ENCODE peak calls at places on chromosomes 3 and 15, in four cellular contexts. One of them, this sample, is unnamed.

GRCh38 chr15:90801803-90802202 is 66.6 kb upstream of the FURIN start:
- DNase-seq in naive thymus-derived CD4-positive, alpha-beta T cell: no peak
- DNase-seq in BE2C: no peak
- DNase-seq in mammary epithelial cell: no peak
- DNase-seq in this sample: no peak

GRCh38 chr3:176037636-176038035 is 1159.6 kb downstream of the TBL1XR1 start:
- DNase-seq in naive thymus-derived CD4-positive, alpha-beta T cell: no peak
- DNase-seq in BE2C: no peak
- DNase-seq in mammary epithelial cell: no peak
- DNase-seq in this sample: no peak

GRCh38 chr3:180102604-180103003 is 65.9 kb upstream of the PEX5L start:
- DNase-seq in naive thymus-derived CD4-positive, alpha-beta T cell: no peak
- DNase-seq in BE2C: no peak
- DNase-seq in mammary epithelial cell: no peak
- DNase-seq in this sample: no peak

GRCh38 chr3:53027254-53027844 is 18.5 kb downstream of the SFMBT1 start:
- DNase-seq in naive thymus-derived CD4-positive, alpha-beta T cell: no peak
- DNase-seq in BE2C: no peak
- DNase-seq in mammary epithelial cell: no peak
- DNase-seq in this sample: no peak

GRCh38 chr3:54951405-54951804 is 23.5 kb upstream of the LRTM1 start:
- DNase-seq in naive thymus-derived CD4-positive, alpha-beta T cell: no peak
- DNase-seq in BE2C: peak; percentile 66
- DNase-seq in mammary epithelial cell: peak; percentile 17
- DNase-seq in this sample: no peak

GRCh38 chr3:138911621-138912020 is 35.3 kb downstream of the FOXL2 start:
- DNase-seq in naive thymus-derived CD4-positive, alpha-beta T cell: no peak
- DNase-seq in BE2C: no peak
- DNase-seq in mammary epithelial cell: no peak
- DNase-seq in this sample: no peak

GRCh38 chr3:130963878-130964277 is 62.7 kb downstream of the ASTE1 start:
- DNase-seq in naive thymus-derived CD4-positive, alpha-beta T cell: no peak
- DNase-seq in BE2C: no peak
- DNase-seq in mammary epithelial cell: peak; percentile 97
- DNase-seq in this sample: no peak

GRCh38 chr15:90871097-90871715 is 2.8 kb downstream of the FURIN start:
- DNase-seq in naive thymus-derived CD4-positive, alpha-beta T cell: peak; percentile 60
- DNase-seq in BE2C: peak; percentile 43
- DNase-seq in mammary epithelial cell: no peak
- DNase-seq in this sample: no peak

GRCh38 chr3:165273411-165273810 is 77.2 kb upstream of the SLITRK3 start:
- DNase-seq in naive thymus-derived CD4-positive, alpha-beta T cell: no peak
- DNase-seq in BE2C: no peak
- DNase-seq in mammary epithelial cell: no peak
- DNase-seq in this sample: no peak

GRCh38 chr15:90033006-90033405 is 31.9 kb downstream of the ZNF710 start:
- DNase-seq in naive thymus-derived CD4-positive, alpha-beta T cell: no peak
- DNase-seq in BE2C: no peak
- DNase-seq in mammary epithelial cell: no peak
- DNase-seq in this sample: no peak

GRCh38 chr3:99128740-99129505 is 227.4 kb upstream of the DCBLD2 start:
- DNase-seq in naive thymus-derived CD4-positive, alpha-beta T cell: no peak
- DNase-seq in BE2C: no peak
- DNase-seq in mammary epithelial cell: peak; percentile 99
- DNase-seq in this sample: no peak

GRCh38 chr3:29410660-29411405 is 130.0 kb downstream of the RBMS3 start:
- DNase-seq in naive thymus-derived CD4-positive, alpha-beta T cell: no peak
- DNase-seq in BE2C: no peak
- DNase-seq in mammary epithelial cell: no peak
- DNase-seq in this sample: no peak

GRCh38 chr15:56202737-56203136 is 40.9 kb downstream of the RFX7 start:
- DNase-seq in naive thymus-derived CD4-positive, alpha-beta T cell: no peak
- DNase-seq in BE2C: no peak
- DNase-seq in mammary epithelial cell: no peak
- DNase-seq in this sample: no peak

GRCh38 chr15:88012233-88012632 is 244.3 kb downstream of the NTRK3 start:
- DNase-seq in naive thymus-derived CD4-positive, alpha-beta T cell: no peak
- DNase-seq in BE2C: no peak
- DNase-seq in mammary epithelial cell: no peak
- DNase-seq in this sample: no peak

GRCh38 chr3:56536735-56537134 is 20.2 kb upstream of the CCDC66 start:
- DNase-seq in naive thymus-derived CD4-positive, alpha-beta T cell: no peak
- DNase-seq in BE2C: no peak
- DNase-seq in mammary epithelial cell: no peak
- DNase-seq in this sample: no peak

GRCh38 chr15:61715082-61715481 is 345.2 kb downstream of the VPS13C start:
- DNase-seq in naive thymus-derived CD4-positive, alpha-beta T cell: no peak
- DNase-seq in BE2C: no peak
- DNase-seq in mammary epithelial cell: peak; percentile 69
- DNase-seq in this sample: no peak

GRCh38 chr3:115836944-115837343 is 213.6 kb downstream of the GAP43 start:
- DNase-seq in naive thymus-derived CD4-positive, alpha-beta T cell: no peak
- DNase-seq in BE2C: no peak
- DNase-seq in mammary epithelial cell: no peak
- DNase-seq in this sample: no peak

GRCh38 chr15:51382787-51383186 is 41.3 kb downstream of the GLDN start:
- DNase-seq in naive thymus-derived CD4-positive, alpha-beta T cell: no peak
- DNase-seq in BE2C: peak; percentile 66
- DNase-seq in mammary epithelial cell: peak; percentile 36
- DNase-seq in this sample: no peak

GRCh38 chr3:187064210-187065115 is 74.8 kb downstream of the RPL39L start:
- DNase-seq in naive thymus-derived CD4-positive, alpha-beta T cell: no peak
- DNase-seq in BE2C: no peak
- DNase-seq in mammary epithelial cell: peak; percentile 76
- DNase-seq in this sample: no peak

GRCh38 chr15:75551076-75551475 is 28.0 kb downstream of the PTPN9 start:
- DNase-seq in naive thymus-derived CD4-positive, alpha-beta T cell: no peak
- DNase-seq in BE2C: no peak
- DNase-seq in mammary epithelial cell: no peak
- DNase-seq in this sample: no peak

GRCh38 chr15:67549736-67550135 is 7.2 kb downstream of the MAP2K5 start:
- DNase-seq in naive thymus-derived CD4-positive, alpha-beta T cell: no peak
- DNase-seq in BE2C: no peak
- DNase-seq in mammary epithelial cell: no peak
- DNase-seq in this sample: no peak

GRCh38 chr3:85950435-85950834 is 991.6 kb downstream of the CADM2 start:
- DNase-seq in naive thymus-derived CD4-positive, alpha-beta T cell: no peak
- DNase-seq in BE2C: no peak
- DNase-seq in mammary epithelial cell: no peak
- DNase-seq in this sample: no peak

GRCh38 chr3:99172736-99173657 is 271.5 kb upstream of the DCBLD2 start:
- DNase-seq in naive thymus-derived CD4-positive, alpha-beta T cell: no peak
- DNase-seq in BE2C: peak; percentile 63
- DNase-seq in mammary epithelial cell: peak; percentile 60
- DNase-seq in this sample: no peak

GRCh38 chr15:43330780-43331086 is 360 bp upstream of the LCMT2 start:
- DNase-seq in naive thymus-derived CD4-positive, alpha-beta T cell: no peak
- DNase-seq in BE2C: no peak
- DNase-seq in mammary epithelial cell: no peak
- DNase-seq in this sample: no peak

GRCh38 chr3:171321241-171321640 is 139.0 kb downstream of the TNIK start:
- DNase-seq in naive thymus-derived CD4-positive, alpha-beta T cell: no peak
- DNase-seq in BE2C: no peak
- DNase-seq in mammary epithelial cell: no peak
- DNase-seq in this sample: no peak

GRCh38 chr3:96814581-96815567 is at the start of gene EPHA6:
- DNase-seq in naive thymus-derived CD4-positive, alpha-beta T cell: no peak
- DNase-seq in BE2C: peak; percentile 24
- DNase-seq in mammary epithelial cell: no peak
- DNase-seq in this sample: no peak

GRCh38 chr15:75583689-75584088 is 4.6 kb upstream of the PTPN9 start:
- DNase-seq in naive thymus-derived CD4-positive, alpha-beta T cell: no peak
- DNase-seq in BE2C: no peak
- DNase-seq in mammary epithelial cell: no peak
- DNase-seq in this sample: no peak

GRCh38 chr15:58161436-58161835 is 23.3 kb downstream of the AQP9 start:
- DNase-seq in naive thymus-derived CD4-positive, alpha-beta T cell: no peak
- DNase-seq in BE2C: no peak
- DNase-seq in mammary epithelial cell: no peak
- DNase-seq in this sample: no peak

GRCh38 chr15:67109141-67110034 is 44.0 kb downstream of the SMAD3 start:
- DNase-seq in naive thymus-derived CD4-positive, alpha-beta T cell: no peak
- DNase-seq in BE2C: no peak
- DNase-seq in mammary epithelial cell: no peak
- DNase-seq in this sample: no peak

GRCh38 chr3:100463002-100463401 is 29.4 kb upstream of the TMEM45A start:
- DNase-seq in naive thymus-derived CD4-positive, alpha-beta T cell: no peak
- DNase-seq in BE2C: peak; percentile 37
- DNase-seq in mammary epithelial cell: peak; percentile 62
- DNase-seq in this sample: no peak

GRCh38 chr3:40207796-40208195 is 101.7 kb upstream of the EIF1B start:
- DNase-seq in naive thymus-derived CD4-positive, alpha-beta T cell: no peak
- DNase-seq in BE2C: no peak
- DNase-seq in mammary epithelial cell: peak; percentile 10
- DNase-seq in this sample: no peak

GRCh38 chr15:77107531-77108355 is 36.8 kb upstream of the TSPAN3 start:
- DNase-seq in naive thymus-derived CD4-positive, alpha-beta T cell: peak; percentile 30
- DNase-seq in BE2C: peak; percentile 71
- DNase-seq in mammary epithelial cell: no peak
- DNase-seq in this sample: peak; percentile 40

GRCh38 chr3:9944271-9944670 is 7.9 kb downstream of the PRRT3 start:
- DNase-seq in naive thymus-derived CD4-positive, alpha-beta T cell: no peak
- DNase-seq in BE2C: no peak
- DNase-seq in mammary epithelial cell: no peak
- DNase-seq in this sample: no peak

GRCh38 chr3:179179979-179180758 is 32.0 kb downstream of the PIK3CA start:
- DNase-seq in naive thymus-derived CD4-positive, alpha-beta T cell: no peak
- DNase-seq in BE2C: no peak
- DNase-seq in mammary epithelial cell: peak; percentile 35
- DNase-seq in this sample: no peak

GRCh38 chr3:172225215-172225707 is 185.9 kb downstream of the FNDC3B start:
- DNase-seq in naive thymus-derived CD4-positive, alpha-beta T cell: no peak
- DNase-seq in BE2C: no peak
- DNase-seq in mammary epithelial cell: no peak
- DNase-seq in this sample: no peak

GRCh38 chr3:57140894-57141293 is 24.3 kb downstream of the IL17RD start:
- DNase-seq in naive thymus-derived CD4-positive, alpha-beta T cell: no peak
- DNase-seq in BE2C: no peak
- DNase-seq in mammary epithelial cell: no peak
- DNase-seq in this sample: no peak

GRCh38 chr3:48301814-48302194 is 31.7 kb downstream of the SPINK8 start:
- DNase-seq in naive thymus-derived CD4-positive, alpha-beta T cell: no peak
- DNase-seq in BE2C: no peak
- DNase-seq in mammary epithelial cell: peak; percentile 32
- DNase-seq in this sample: no peak

GRCh38 chr3:127536818-127537810 is 53.4 kb downstream of the TPRA1 start:
- DNase-seq in naive thymus-derived CD4-positive, alpha-beta T cell: no peak
- DNase-seq in BE2C: no peak
- DNase-seq in mammary epithelial cell: no peak
- DNase-seq in this sample: no peak

GRCh38 chr15:89383635-89384604 is 49.3 kb upstream of the POLG start:
- DNase-seq in naive thymus-derived CD4-positive, alpha-beta T cell: no peak
- DNase-seq in BE2C: peak; percentile 97
- DNase-seq in mammary epithelial cell: peak; percentile 54
- DNase-seq in this sample: no peak

GRCh38 chr3:123420416-123420968 is 28.4 kb downstream of the ADCY5 start:
- DNase-seq in naive thymus-derived CD4-positive, alpha-beta T cell: no peak
- DNase-seq in BE2C: no peak
- DNase-seq in mammary epithelial cell: no peak
- DNase-seq in this sample: no peak
- H3K27me3 ChIP-seq in naive thymus-derived CD4-positive, alpha-beta T cell: no peaks in the 10 kb centered on the region
- H3K27me3 ChIP-seq in BE2C: no peaks in the 10 kb centered on the region
- H3K27me3 ChIP-seq in mammary epithelial cell: peaks cover 2% of the 10 kb centered on the region
- H3K27me3 ChIP-seq in this sample: no peaks in the 10 kb centered on the region

GRCh38 chr3:141080407-141080806 is 29.3 kb downstream of the SPSB4 start:
- DNase-seq in naive thymus-derived CD4-positive, alpha-beta T cell: no peak
- DNase-seq in BE2C: no peak
- DNase-seq in mammary epithelial cell: no peak
- DNase-seq in this sample: no peak
- H3K4me1 ChIP-seq in naive thymus-derived CD4-positive, alpha-beta T cell: no peaks in the 10 kb centered on the region
- H3K4me1 ChIP-seq in BE2C: peaks cover 63% of the 10 kb centered on the region
- H3K4me1 ChIP-seq in mammary epithelial cell: no peaks in the 10 kb centered on the region
- H3K4me1 ChIP-seq in this sample: peaks cover 4% of the 10 kb centered on the region

GRCh38 chr3:137765310-137766033 is 1.4 kb downstream of the SOX14 start:
- DNase-seq in naive thymus-derived CD4-positive, alpha-beta T cell: no peak
- DNase-seq in BE2C: no peak
- DNase-seq in mammary epithelial cell: no peak
- DNase-seq in this sample: no peak
- H3K27me3 ChIP-seq in naive thymus-derived CD4-positive, alpha-beta T cell: peaks cover 8% of the 10 kb centered on the region
- H3K27me3 ChIP-seq in BE2C: peaks cover 100% of the 10 kb centered on the region
- H3K27me3 ChIP-seq in mammary epithelial cell: peaks cover 92% of the 10 kb centered on the region
- H3K27me3 ChIP-seq in this sample: no peaks in the 10 kb centered on the region

GRCh38 chr15:48393650-48394049 is 62.4 kb downstream of the DUT start:
- DNase-seq in naive thymus-derived CD4-positive, alpha-beta T cell: no peak
- DNase-seq in BE2C: no peak
- DNase-seq in mammary epithelial cell: no peak
- DNase-seq in this sample: no peak

GRCh38 chr15:48395532-48396011 is 64.3 kb downstream of the DUT start:
- DNase-seq in naive thymus-derived CD4-positive, alpha-beta T cell: no peak
- DNase-seq in BE2C: no peak
- DNase-seq in mammary epithelial cell: peak; percentile 85
- DNase-seq in this sample: no peak

GRCh38 chr15:48397841-48398240 is 66.6 kb downstream of the DUT start:
- DNase-seq in naive thymus-derived CD4-positive, alpha-beta T cell: no peak
- DNase-seq in BE2C: no peak
- DNase-seq in mammary epithelial cell: no peak
- DNase-seq in this sample: no peak

GRCh38 chr15:48394172-48394571 is 62.9 kb downstream of the DUT start:
- DNase-seq in naive thymus-derived CD4-positive, alpha-beta T cell: no peak
- DNase-seq in BE2C: no peak
- DNase-seq in mammary epithelial cell: no peak
- DNase-seq in this sample: no peak

DNA sequence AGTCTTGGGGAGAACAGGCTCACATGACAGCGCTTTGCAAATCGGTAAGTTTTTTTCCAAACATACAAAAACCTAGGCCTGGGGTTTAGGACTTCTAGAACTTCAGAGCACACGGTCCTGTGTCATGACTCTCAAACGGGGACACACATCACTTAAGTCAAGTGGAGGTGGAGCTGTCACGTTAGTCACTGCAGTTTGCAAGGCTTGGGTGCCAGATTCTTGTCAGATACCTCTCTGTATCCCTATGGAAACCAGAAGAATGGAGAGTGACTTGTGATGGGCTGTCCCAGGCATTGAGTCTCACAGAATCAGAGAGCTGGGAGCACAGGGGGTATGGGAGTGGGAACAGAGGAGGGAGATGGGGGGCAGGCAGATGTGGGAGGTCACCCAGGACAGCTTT is 64.8 kb downstream of the DUT start:
- DNase-seq in naive thymus-derived CD4-positive, alpha-beta T cell: no peak
- DNase-seq in BE2C: no peak
- DNase-seq in mammary epithelial cell: no peak
- DNase-seq in this sample: no peak
- H3K4me1 ChIP-seq in naive thymus-derived CD4-positive, alpha-beta T cell: no peaks in the 10 kb centered on the region
- H3K4me1 ChIP-seq in BE2C: no peaks in the 10 kb centered on the region
- H3K4me1 ChIP-seq in mammary epithelial cell: peaks cover 13% of the 10 kb centered on the region
- H3K4me1 ChIP-seq in this sample: no peaks in the 10 kb centered on the region